ENCODE peak calls at places on chromosomes 3 and 15, in eight cellular contexts. G is stomach; E is tibial nerve; L is mesenchymal stem cell; Z is transverse colon; F is K562; V is A549; N is CD4-positive, alpha-beta T cell. O is an unnamed sample. For H3K9me3, the result is how much of the 10 kb centered on the place peaks cover.

GRCh38 chr15:33330931-33331330 is 20.2 kb downstream of the RYR3 start:
- DNase-seq in G (no peak), E (no peak), L (no peak), Z (no peak), F (no peak), V (no peak), N (no peak), O (no peak)

GRCh38 chr3:53629396-53629711 is 134.9 kb downstream of the CACNA1D start:
- DNase-seq in G (peak), E (no peak), L (no peak), Z (no peak), F (no peak), V (no peak), N (no peak), O (no peak)

GRCh38 chr15:95559875-95560394 is 770.6 kb upstream of the NR2F2 start:
- DNase-seq in G (no peak), E (peak), L (peak), Z (no peak), F (peak), V (peak), N (no peak), O (no peak)

GRCh38 chr3:95154775-95155174 is 1091.9 kb downstream of the NSUN3 start:
- DNase-seq in G (no peak), E (no peak), L (peak), Z (no peak), F (no peak), V (no peak), N (no peak), O (no peak)

GRCh38 chr3:134708671-134709070 is 57.8 kb upstream of the KY start:
- DNase-seq in G (no peak), E (no peak), L (no peak), Z (no peak), F (no peak), V (no peak), N (no peak), O (no peak)

GRCh38 chr15:80182611-80183210 is 29.9 kb downstream of the FAH start:
- DNase-seq in G (no peak), E (no peak), L (peak), Z (no peak), F (no peak), V (no peak), N (no peak), O (no peak)

GRCh38 chr15:100041380-100041779 is 300.4 kb downstream of the ADAMTS17 start:
- DNase-seq in G (no peak), E (no peak), L (no peak), Z (no peak), F (no peak), V (no peak), N (no peak), O (no peak)

GRCh38 chr3:25291524-25291923 is 136.5 kb upstream of the RARB start:
- DNase-seq in G (no peak), E (no peak), L (no peak), Z (no peak), F (no peak), V (no peak), N (no peak), O (no peak)

GRCh38 chr3:88000853-88001252 is 58.0 kb downstream of the CGGBP1 start:
- DNase-seq in G (no peak), E (no peak), L (peak), Z (peak), F (no peak), V (no peak), N (no peak), O (no peak)

GRCh38 chr15:90002428-90002844 is 1.3 kb downstream of the ZNF710 start:
- DNase-seq in G (no peak), E (no peak), L (peak), Z (peak), F (no peak), V (peak), N (peak), O (peak)

GRCh38 chr3:79329154-79329553 is 438.6 kb downstream of the ROBO1 start:
- DNase-seq in G (no peak), E (no peak), L (no peak), Z (no peak), F (no peak), V (no peak), N (no peak), O (no peak)

GRCh38 chr3:179348325-179349013 is 960 bp downstream of the MFN1 start:
- DNase-seq in G (no peak), E (no peak), L (peak), Z (no peak), F (no peak), V (no peak), N (no peak), O (no peak)

GRCh38 chr3:150180349-150180748 is 209.7 kb upstream of the PFN2 start:
- DNase-seq in G (no peak), E (no peak), L (peak), Z (no peak), F (no peak), V (no peak), N (no peak), O (no peak)

GRCh38 chr3:72401005-72401404 is 447.2 kb downstream of the SHQ1 start:
- DNase-seq in G (no peak), E (no peak), L (no peak), Z (no peak), F (no peak), V (no peak), N (no peak), O (no peak)

GRCh38 chr15:58839485-58839884 is 68.4 kb downstream of the MINDY2 start:
- DNase-seq in G (no peak), E (no peak), L (no peak), Z (no peak), F (peak), V (peak), N (no peak), O (no peak)

GRCh38 chr3:194572131-194572789 is 61.0 kb downstream of the TMEM44 start:
- DNase-seq in G (no peak), E (peak), L (peak), Z (peak), F (peak), V (no peak), N (no peak), O (no peak)

GRCh38 chr15:70801111-70801510 is 37.8 kb upstream of the UACA start:
- DNase-seq in G (no peak), E (no peak), L (peak), Z (no peak), F (no peak), V (no peak), N (no peak), O (no peak)

DNA sequence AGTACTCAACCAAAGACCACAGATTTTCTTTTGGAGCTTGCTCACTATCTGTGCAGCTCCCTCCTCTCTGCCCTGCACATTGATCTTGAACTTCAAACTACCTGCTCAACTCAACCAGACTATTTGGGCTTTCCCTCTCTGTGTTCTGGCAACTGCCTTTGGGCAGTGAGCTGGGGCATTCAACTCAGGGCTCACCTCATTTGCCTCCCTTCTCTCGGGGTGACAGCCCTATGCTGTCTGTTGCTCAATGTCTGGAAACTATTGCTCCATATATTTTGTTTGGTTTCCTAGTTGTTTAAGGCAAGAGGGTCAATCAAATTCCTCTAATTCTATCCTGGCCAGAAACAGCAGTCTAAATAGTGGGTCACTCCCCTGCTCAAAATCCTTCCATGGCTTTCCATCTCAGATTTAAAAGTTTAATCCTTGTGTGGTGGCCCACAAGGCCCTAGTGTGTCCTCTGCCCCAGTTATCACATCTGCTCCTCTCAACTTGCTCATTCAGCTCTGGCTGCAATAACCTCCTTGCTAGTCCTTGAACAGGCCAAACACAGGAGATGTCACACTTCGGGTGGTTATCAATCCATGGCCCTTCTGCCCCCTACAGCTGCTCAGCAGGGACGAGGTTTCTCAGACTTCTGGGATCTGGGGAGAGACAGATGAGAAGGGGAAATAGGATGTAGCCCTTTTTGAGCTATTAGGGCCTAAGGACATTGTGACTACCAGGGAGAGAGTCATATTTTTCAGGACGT is 67.8 kb downstream of the SNRK start:
- DNase-seq in G (no peak), E (no peak), L (no peak), Z (no peak), F (no peak), V (no peak), N (no peak), O (no peak)
- H3K9me3 ChIP-seq in G (under half), E (half or more), L (half or more), Z (under half), F (under half), V (under half), N (under half), O (under half)

GRCh38 chr3:16146015-16146730 is 28.3 kb upstream of the GALNT15 start:
- DNase-seq in G (no peak), E (no peak), L (no peak), Z (no peak), F (no peak), V (no peak), N (no peak), O (no peak)

GRCh38 chr3:16140894-16141285 is 33.6 kb upstream of the GALNT15 start:
- DNase-seq in G (no peak), E (no peak), L (no peak), Z (no peak), F (no peak), V (no peak), N (no peak), O (no peak)

GRCh38 chr3:16142350-16143050 is 32.0 kb upstream of the GALNT15 start:
- DNase-seq in G (no peak), E (no peak), L (no peak), Z (no peak), F (no peak), V (no peak), N (no peak), O (no peak)

GRCh38 chr3:16145176-16145575 is 29.3 kb upstream of the GALNT15 start:
- DNase-seq in G (no peak), E (no peak), L (no peak), Z (no peak), F (no peak), V (no peak), N (no peak), O (no peak)

DNA sequence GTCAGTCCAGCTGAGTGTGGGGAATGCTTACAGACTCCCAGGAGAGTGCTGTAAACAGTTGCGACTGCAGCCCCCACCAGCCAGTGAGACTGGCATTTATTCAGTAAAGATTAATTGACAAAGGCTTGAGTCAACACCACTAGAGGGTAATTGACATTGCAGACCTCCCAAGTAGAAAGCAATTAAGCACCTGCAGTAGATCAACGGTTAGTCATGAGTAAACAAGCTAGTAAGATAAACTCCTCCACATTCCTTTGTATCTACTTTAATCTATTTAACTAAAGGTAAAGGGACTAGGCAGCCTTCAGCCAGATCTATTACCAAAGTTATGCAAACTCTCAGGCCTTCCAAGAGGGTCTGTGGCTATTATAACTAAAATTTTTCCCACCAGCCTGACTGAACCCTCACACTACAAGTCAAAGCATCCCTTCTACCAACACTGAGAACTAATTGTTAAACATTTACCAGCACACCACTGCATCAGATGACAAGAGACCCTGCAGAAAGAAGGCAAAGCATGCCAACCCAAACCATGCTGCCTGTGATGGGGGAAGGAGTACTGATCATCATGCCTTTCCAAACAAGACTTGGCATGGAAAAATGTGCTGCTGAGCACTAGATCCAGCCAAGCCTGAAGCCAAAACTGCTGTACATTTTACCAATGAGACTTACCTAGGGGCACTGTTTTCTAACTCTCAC is 30.5 kb upstream of the GALNT15 start:
- DNase-seq in G (no peak), E (no peak), L (no peak), Z (no peak), F (no peak), V (no peak), N (no peak), O (no peak)
- H3K9me3 ChIP-seq in G (under half), E (under half), L (under half), Z (under half), F (under half), V (under half), N (under half), O (under half)

GRCh38 chr15:20349774-20350498 is 191.7 kb downstream of the GOLGA6L6 start:
- DNase-seq in G (peak), E (no peak), L (no peak), Z (no peak), F (no peak), V (no peak), N (no peak), O (no peak)
- H3K9me3 ChIP-seq in G (under half), E (under half), L (under half), Z (under half), F (under half), V (under half), N (under half), O (under half)

GRCh38 chr15:101228313-101228712 is 23.5 kb downstream of the CHSY1 start:
- DNase-seq in G (no peak), E (no peak), L (no peak), Z (no peak), F (no peak), V (no peak), N (no peak), O (no peak)
- H3K9me3 ChIP-seq in G (under half), E (under half), L (under half), Z (under half), F (under half), V (under half), N (under half), O (under half)

GRCh38 chr15:41671656-41672636 is 11.7 kb downstream of the MGA start:
- DNase-seq in G (no peak), E (no peak), L (no peak), Z (no peak), F (no peak), V (no peak), N (no peak), O (no peak)
- H3K9me3 ChIP-seq in G (under half), E (under half), L (under half), Z (under half), F (under half), V (under half), N (under half), O (under half)

GRCh38 chr15:20409247-20409646 is 132.4 kb downstream of the GOLGA6L6 start:
- DNase-seq in G (no peak), E (no peak), L (no peak), Z (no peak), F (no peak), V (no peak), N (no peak), O (no peak)
- H3K9me3 ChIP-seq in G (under half), E (under half), L (under half), Z (under half), F (under half), V (under half), N (under half), O (under half)

O was measured in T-helper 17 cell.